ENCODE peak calls at places on chromosome 5, in seven cellular contexts. One of them, this sample, is unnamed.

GRCh38 chr5:32780508-32780919 is 69.4 kb downstream of the NPR3 start:
- DNase-seq in fibroblast of lung: no peak
- DNase-seq in GM20000: no peak
- DNase-seq in mesothelial cell of epicardium: no peak
- DNase-seq in lower leg skin: no peak
- DNase-seq in testis: no peak
- DNase-seq in CD4-positive, alpha-beta T cell: no peak
- DNase-seq in this sample: peak; percentile 23

GRCh38 chr5:52800394-52801213 is 12.9 kb downstream of the ITGA1 start:
- DNase-seq in testis: peak; percentile 52
- DNase-seq in lower leg skin: peak; percentile 92
- DNase-seq in fibroblast of lung: peak; percentile 68
- DNase-seq in GM20000: peak; percentile 15
- DNase-seq in mesothelial cell of epicardium: peak; percentile 42
- DNase-seq in CD4-positive, alpha-beta T cell: no peak
- DNase-seq in this sample: peak; percentile 78

GRCh38 chr5:29939988-29940387 is 1253.5 kb upstream of the CDH6 start:
- DNase-seq in fibroblast of lung: no peak
- DNase-seq in lower leg skin: no peak
- DNase-seq in GM20000: no peak
- DNase-seq in CD4-positive, alpha-beta T cell: no peak
- DNase-seq in mesothelial cell of epicardium: no peak
- DNase-seq in testis: no peak
- DNase-seq in this sample: no peak

GRCh38 chr5:158522761-158523160 is 577.0 kb downstream of the EBF1 start:
- DNase-seq in testis: peak; percentile 56
- DNase-seq in fibroblast of lung: peak; percentile 63
- DNase-seq in GM20000: no peak
- DNase-seq in mesothelial cell of epicardium: no peak
- DNase-seq in lower leg skin: no peak
- DNase-seq in CD4-positive, alpha-beta T cell: no peak
- DNase-seq in this sample: no peak

GRCh38 chr5:73858786-73859185 is 232.8 kb downstream of the ARHGEF28 start:
- DNase-seq in lower leg skin: no peak
- DNase-seq in mesothelial cell of epicardium: no peak
- DNase-seq in CD4-positive, alpha-beta T cell: no peak
- DNase-seq in GM20000: no peak
- DNase-seq in testis: no peak
- DNase-seq in fibroblast of lung: no peak
- DNase-seq in this sample: no peak

GRCh38 chr5:142680605-142681259 is 5.2 kb downstream of the FGF1 start:
- DNase-seq in testis: no peak
- DNase-seq in fibroblast of lung: peak; percentile 50
- DNase-seq in CD4-positive, alpha-beta T cell: no peak
- DNase-seq in lower leg skin: peak; percentile 49
- DNase-seq in mesothelial cell of epicardium: no peak
- DNase-seq in GM20000: no peak
- DNase-seq in this sample: peak; percentile 27

GRCh38 chr5:146016764-146017484 is 80.5 kb downstream of the SH3RF2 start:
- DNase-seq in GM20000: no peak
- DNase-seq in lower leg skin: no peak
- DNase-seq in mesothelial cell of epicardium: no peak
- DNase-seq in CD4-positive, alpha-beta T cell: no peak
- DNase-seq in testis: no peak
- DNase-seq in fibroblast of lung: no peak
- DNase-seq in this sample: peak; percentile 35

GRCh38 chr5:67160985-67161384 is 35.6 kb downstream of the CD180 start:
- DNase-seq in GM20000: no peak
- DNase-seq in mesothelial cell of epicardium: no peak
- DNase-seq in fibroblast of lung: peak; percentile 82
- DNase-seq in testis: no peak
- DNase-seq in lower leg skin: no peak
- DNase-seq in CD4-positive, alpha-beta T cell: peak; percentile 54
- DNase-seq in this sample: no peak

GRCh38 chr5:27815061-27815460 is 776.7 kb upstream of the CDH9 start:
- DNase-seq in CD4-positive, alpha-beta T cell: no peak
- DNase-seq in mesothelial cell of epicardium: no peak
- DNase-seq in testis: no peak
- DNase-seq in GM20000: no peak
- DNase-seq in lower leg skin: no peak
- DNase-seq in fibroblast of lung: no peak
- DNase-seq in this sample: no peak

GRCh38 chr5:150077060-150077459 is 9.3 kb downstream of the CSF1R start:
- DNase-seq in fibroblast of lung: no peak
- DNase-seq in GM20000: peak; percentile 3
- DNase-seq in mesothelial cell of epicardium: no peak
- DNase-seq in lower leg skin: peak; percentile 45
- DNase-seq in testis: peak; percentile 4
- DNase-seq in CD4-positive, alpha-beta T cell: no peak
- DNase-seq in this sample: no peak

GRCh38 chr5:179558912-179559279 is 8.5 kb downstream of the RUFY1 start:
- DNase-seq in CD4-positive, alpha-beta T cell: no peak
- DNase-seq in lower leg skin: peak; percentile 82
- DNase-seq in testis: peak; percentile 56
- DNase-seq in GM20000: no peak
- DNase-seq in mesothelial cell of epicardium: peak; percentile 56
- DNase-seq in fibroblast of lung: peak; percentile 43
- DNase-seq in this sample: peak; percentile 38

GRCh38 chr5:134964359-134965270 is 3.1 kb upstream of the CATSPER3 start:
- DNase-seq in mesothelial cell of epicardium: no peak
- DNase-seq in lower leg skin: no peak
- DNase-seq in testis: no peak
- DNase-seq in CD4-positive, alpha-beta T cell: no peak
- DNase-seq in GM20000: no peak
- DNase-seq in fibroblast of lung: no peak
- DNase-seq in this sample: no peak

GRCh38 chr5:126913316-126913715 is 117.0 kb downstream of the MARCHF3 start:
- DNase-seq in CD4-positive, alpha-beta T cell: no peak
- DNase-seq in mesothelial cell of epicardium: no peak
- DNase-seq in fibroblast of lung: no peak
- DNase-seq in GM20000: no peak
- DNase-seq in lower leg skin: no peak
- DNase-seq in testis: no peak
- DNase-seq in this sample: no peak

GRCh38 chr5:175236176-175236575 is 207.8 kb downstream of the DRD1 start:
- DNase-seq in lower leg skin: no peak
- DNase-seq in GM20000: no peak
- DNase-seq in CD4-positive, alpha-beta T cell: no peak
- DNase-seq in testis: no peak
- DNase-seq in fibroblast of lung: no peak
- DNase-seq in mesothelial cell of epicardium: no peak
- DNase-seq in this sample: no peak

GRCh38 chr5:119302916-119303897 is 52.6 kb upstream of the TNFAIP8 start:
- DNase-seq in CD4-positive, alpha-beta T cell: no peak
- DNase-seq in testis: no peak
- DNase-seq in lower leg skin: no peak
- DNase-seq in mesothelial cell of epicardium: no peak
- DNase-seq in fibroblast of lung: peak; percentile 98
- DNase-seq in GM20000: no peak
- DNase-seq in this sample: no peak

GRCh38 chr5:44875661-44876250 is 67.0 kb downstream of the MRPS30 start:
- DNase-seq in CD4-positive, alpha-beta T cell: no peak
- DNase-seq in mesothelial cell of epicardium: no peak
- DNase-seq in GM20000: peak; percentile 74
- DNase-seq in lower leg skin: no peak
- DNase-seq in fibroblast of lung: peak; percentile 74
- DNase-seq in testis: no peak
- DNase-seq in this sample: no peak

GRCh38 chr5:133994990-133995333 is 9.8 kb downstream of the VDAC1 start:
- DNase-seq in fibroblast of lung: no peak
- DNase-seq in lower leg skin: no peak
- DNase-seq in CD4-positive, alpha-beta T cell: no peak
- DNase-seq in mesothelial cell of epicardium: no peak
- DNase-seq in GM20000: no peak
- DNase-seq in testis: no peak
- DNase-seq in this sample: no peak

GRCh38 chr5:126855266-126855665 is 78.3 kb downstream of the LMNB1 start:
- DNase-seq in CD4-positive, alpha-beta T cell: no peak
- DNase-seq in testis: no peak
- DNase-seq in lower leg skin: no peak
- DNase-seq in fibroblast of lung: no peak
- DNase-seq in mesothelial cell of epicardium: peak; percentile 19
- DNase-seq in GM20000: no peak
- DNase-seq in this sample: no peak

GRCh38 chr5:138610468-138611294 is 35.5 kb upstream of the HSPA9 start:
- DNase-seq in mesothelial cell of epicardium: no peak
- DNase-seq in CD4-positive, alpha-beta T cell: no peak
- DNase-seq in lower leg skin: no peak
- DNase-seq in fibroblast of lung: peak; percentile 31
- DNase-seq in GM20000: no peak
- DNase-seq in testis: no peak
- DNase-seq in this sample: peak; percentile 74

GRCh38 chr5:18560602-18561001 is 926.3 kb downstream of the TAF11L14 start:
- DNase-seq in testis: no peak
- DNase-seq in CD4-positive, alpha-beta T cell: no peak
- DNase-seq in fibroblast of lung: no peak
- DNase-seq in lower leg skin: no peak
- DNase-seq in GM20000: no peak
- DNase-seq in mesothelial cell of epicardium: no peak
- DNase-seq in this sample: no peak

DNA sequence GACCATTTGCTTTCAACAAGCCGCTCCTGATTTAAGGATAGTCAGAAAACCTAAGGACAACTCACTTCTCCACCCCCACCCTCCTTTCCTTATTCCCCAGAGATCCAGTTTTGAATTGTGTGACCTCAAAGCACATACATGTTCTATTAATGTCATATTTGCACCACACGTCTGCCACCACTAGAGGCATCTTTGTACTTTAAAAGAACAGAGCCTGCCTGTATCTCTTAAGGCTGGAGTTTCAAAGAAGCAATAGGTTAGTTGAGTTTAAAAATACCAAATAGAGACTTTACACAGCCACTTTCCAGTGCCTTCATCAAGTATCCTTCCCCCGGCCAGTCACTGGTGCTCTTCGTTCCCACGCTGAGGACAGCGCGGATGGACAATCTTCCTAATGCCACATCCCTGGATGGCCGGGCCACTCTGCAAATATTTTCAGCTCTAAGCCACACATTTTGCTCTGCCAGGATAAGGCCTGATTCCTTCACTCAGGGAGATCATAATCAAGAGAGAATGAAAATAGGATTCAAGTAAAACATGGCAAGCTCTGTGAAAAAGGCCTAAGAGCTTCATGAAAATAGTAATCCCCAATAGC is 146.3 kb downstream of the SNCAIP start:
- DNase-seq in CD4-positive, alpha-beta T cell: no peak
- DNase-seq in testis: no peak
- DNase-seq in lower leg skin: no peak
- DNase-seq in mesothelial cell of epicardium: no peak
- DNase-seq in GM20000: peak; percentile 32
- DNase-seq in fibroblast of lung: peak; percentile 23
- DNase-seq in this sample: peak; percentile 20
- TF ChIP-seq CTCF in CD4-positive, alpha-beta T cell: no peak
- TF ChIP-seq CTCF in testis: peak; percentile 22
- TF ChIP-seq CTCF in lower leg skin: no peak
- TF ChIP-seq CTCF in mesothelial cell of epicardium: peak; percentile 57
- TF ChIP-seq CTCF in GM20000: peak; percentile 33
- TF ChIP-seq CTCF in fibroblast of lung: peak; percentile 51
- TF ChIP-seq CTCF in this sample: peak; percentile 42

GRCh38 chr5:6675784-6676499 is 37.3 kb upstream of the TENT4A start:
- DNase-seq in mesothelial cell of epicardium: no peak
- DNase-seq in CD4-positive, alpha-beta T cell: no peak
- DNase-seq in fibroblast of lung: no peak
- DNase-seq in testis: no peak
- DNase-seq in GM20000: no peak
- DNase-seq in lower leg skin: no peak
- DNase-seq in this sample: no peak
- TF ChIP-seq CTCF in mesothelial cell of epicardium: no peak
- TF ChIP-seq CTCF in CD4-positive, alpha-beta T cell: no peak
- TF ChIP-seq CTCF in fibroblast of lung: no peak
- TF ChIP-seq CTCF in testis: no peak
- TF ChIP-seq CTCF in GM20000: no peak
- TF ChIP-seq CTCF in lower leg skin: no peak
- TF ChIP-seq CTCF in this sample: no peak

GRCh38 chr5:177304392-177305119 is 957 bp downstream of the PRELID1 start:
- DNase-seq in CD4-positive, alpha-beta T cell: no peak
- DNase-seq in testis: no peak
- DNase-seq in mesothelial cell of epicardium: peak; percentile 39
- DNase-seq in GM20000: peak; percentile 56
- DNase-seq in lower leg skin: peak; percentile 83
- DNase-seq in fibroblast of lung: no peak
- DNase-seq in this sample: no peak

GRCh38 chr5:177308740-177309139 is 3.0 kb downstream of the MXD3 start:
- DNase-seq in CD4-positive, alpha-beta T cell: no peak
- DNase-seq in mesothelial cell of epicardium: no peak
- DNase-seq in testis: no peak
- DNase-seq in lower leg skin: peak; percentile 75
- DNase-seq in fibroblast of lung: no peak
- DNase-seq in GM20000: no peak
- DNase-seq in this sample: no peak

GRCh38 chr5:177307544-177308363 is 3.9 kb downstream of the MXD3 start:
- DNase-seq in CD4-positive, alpha-beta T cell: no peak
- DNase-seq in GM20000: no peak
- DNase-seq in fibroblast of lung: no peak
- DNase-seq in lower leg skin: no peak
- DNase-seq in mesothelial cell of epicardium: no peak
- DNase-seq in testis: no peak
- DNase-seq in this sample: no peak

GRCh38 chr5:177309351-177310191 is 2.1 kb downstream of the MXD3 start:
- DNase-seq in CD4-positive, alpha-beta T cell: peak; percentile 54
- DNase-seq in fibroblast of lung: peak; percentile 83
- DNase-seq in GM20000: peak; percentile 81
- DNase-seq in mesothelial cell of epicardium: peak; percentile 78
- DNase-seq in lower leg skin: peak; percentile 89
- DNase-seq in testis: peak; percentile 72
- DNase-seq in this sample: peak; percentile 60

GRCh38 chr5:177306674-177307543 is 3.3 kb downstream of the PRELID1 start:
- DNase-seq in mesothelial cell of epicardium: no peak
- DNase-seq in fibroblast of lung: peak; percentile 6
- DNase-seq in CD4-positive, alpha-beta T cell: no peak
- DNase-seq in lower leg skin: no peak
- DNase-seq in testis: no peak
- DNase-seq in GM20000: no peak
- DNase-seq in this sample: no peak
- TF ChIP-seq CTCF in mesothelial cell of epicardium: no peak
- TF ChIP-seq CTCF in fibroblast of lung: no peak
- TF ChIP-seq CTCF in CD4-positive, alpha-beta T cell: no peak
- TF ChIP-seq CTCF in lower leg skin: no peak
- TF ChIP-seq CTCF in testis: no peak
- TF ChIP-seq CTCF in GM20000: no peak
- TF ChIP-seq CTCF in this sample: no peak

GRCh38 chr5:103223031-103223955 is 35.3 kb upstream of the MACIR start:
- DNase-seq in fibroblast of lung: no peak
- DNase-seq in CD4-positive, alpha-beta T cell: no peak
- DNase-seq in testis: no peak
- DNase-seq in GM20000: no peak
- DNase-seq in lower leg skin: peak; percentile 76
- DNase-seq in mesothelial cell of epicardium: no peak
- DNase-seq in this sample: no peak

GRCh38 chr5:103228588-103228987 is 30.0 kb upstream of the MACIR start:
- DNase-seq in CD4-positive, alpha-beta T cell: no peak
- DNase-seq in lower leg skin: no peak
- DNase-seq in mesothelial cell of epicardium: no peak
- DNase-seq in testis: no peak
- DNase-seq in fibroblast of lung: no peak
- DNase-seq in GM20000: no peak
- DNase-seq in this sample: no peak

GRCh38 chr5:103228056-103228455 is 30.5 kb upstream of the MACIR start:
- DNase-seq in CD4-positive, alpha-beta T cell: no peak
- DNase-seq in lower leg skin: no peak
- DNase-seq in testis: no peak
- DNase-seq in fibroblast of lung: no peak
- DNase-seq in mesothelial cell of epicardium: no peak
- DNase-seq in GM20000: no peak
- DNase-seq in this sample: no peak

GRCh38 chr5:103224118-103224893 is 34.3 kb upstream of the MACIR start:
- DNase-seq in CD4-positive, alpha-beta T cell: peak; percentile 5
- DNase-seq in lower leg skin: no peak
- DNase-seq in mesothelial cell of epicardium: no peak
- DNase-seq in GM20000: peak; percentile 21
- DNase-seq in testis: peak; percentile 49
- DNase-seq in fibroblast of lung: peak; percentile 78
- DNase-seq in this sample: peak; percentile 22

GRCh38 chr5:103224894-103225246 is 33.7 kb upstream of the MACIR start:
- DNase-seq in mesothelial cell of epicardium: no peak
- DNase-seq in testis: no peak
- DNase-seq in fibroblast of lung: no peak
- DNase-seq in lower leg skin: no peak
- DNase-seq in GM20000: no peak
- DNase-seq in CD4-positive, alpha-beta T cell: no peak
- DNase-seq in this sample: no peak
- TF ChIP-seq CTCF in mesothelial cell of epicardium: no peak
- TF ChIP-seq CTCF in testis: no peak
- TF ChIP-seq CTCF in fibroblast of lung: no peak
- TF ChIP-seq CTCF in lower leg skin: no peak
- TF ChIP-seq CTCF in GM20000: no peak
- TF ChIP-seq CTCF in CD4-positive, alpha-beta T cell: no peak
- TF ChIP-seq CTCF in this sample: no peak